ENCODE peak calls at places on chromosomes 3 and 15, in ten cellular contexts. One of them, this sample, is unnamed.

GRCh38 chr15:66832679-66833078 is 130.6 kb downstream of the SMAD6 start:
- DNase-seq in SK-N-SH: no peak
- DNase-seq in HCT116: no peak
- DNase-seq in sigmoid colon: no peak
- DNase-seq in prostate gland: no peak
- DNase-seq in esophagus muscularis mucosa: no peak
- DNase-seq in transverse colon: no peak
- DNase-seq in GM23338: no peak
- DNase-seq in stomach: no peak
- DNase-seq in HL-60: peak
- DNase-seq in this sample: peak

GRCh38 chr3:33035596-33035995 is 61.4 kb downstream of the GLB1 start:
- DNase-seq in SK-N-SH: no peak
- DNase-seq in HCT116: peak
- DNase-seq in sigmoid colon: no peak
- DNase-seq in prostate gland: no peak
- DNase-seq in esophagus muscularis mucosa: no peak
- DNase-seq in transverse colon: no peak
- DNase-seq in GM23338: no peak
- DNase-seq in stomach: no peak
- DNase-seq in HL-60: no peak
- DNase-seq in this sample: no peak

GRCh38 chr3:59426851-59427565 is 377.2 kb upstream of the CFAP20DC start:
- DNase-seq in SK-N-SH: no peak
- DNase-seq in HCT116: no peak
- DNase-seq in sigmoid colon: no peak
- DNase-seq in prostate gland: no peak
- DNase-seq in esophagus muscularis mucosa: no peak
- DNase-seq in transverse colon: no peak
- DNase-seq in GM23338: no peak
- DNase-seq in stomach: no peak
- DNase-seq in HL-60: no peak
- DNase-seq in this sample: no peak

GRCh38 chr3:25156526-25157075 is 271.5 kb upstream of the RARB start:
- DNase-seq in SK-N-SH: no peak
- DNase-seq in HCT116: no peak
- DNase-seq in sigmoid colon: no peak
- DNase-seq in prostate gland: no peak
- DNase-seq in esophagus muscularis mucosa: no peak
- DNase-seq in transverse colon: no peak
- DNase-seq in GM23338: peak
- DNase-seq in stomach: no peak
- DNase-seq in HL-60: no peak
- DNase-seq in this sample: no peak

GRCh38 chr3:129417354-129417753 is 11.1 kb downstream of the EFCAB12 start:
- DNase-seq in SK-N-SH: no peak
- DNase-seq in HCT116: no peak
- DNase-seq in sigmoid colon: no peak
- DNase-seq in prostate gland: no peak
- DNase-seq in esophagus muscularis mucosa: no peak
- DNase-seq in transverse colon: no peak
- DNase-seq in GM23338: no peak
- DNase-seq in stomach: no peak
- DNase-seq in HL-60: no peak
- DNase-seq in this sample: no peak

GRCh38 chr3:178203152-178203551 is 333.1 kb upstream of the KCNMB2 start:
- DNase-seq in SK-N-SH: no peak
- DNase-seq in HCT116: no peak
- DNase-seq in sigmoid colon: no peak
- DNase-seq in prostate gland: no peak
- DNase-seq in esophagus muscularis mucosa: no peak
- DNase-seq in transverse colon: no peak
- DNase-seq in GM23338: no peak
- DNase-seq in stomach: no peak
- DNase-seq in HL-60: no peak
- DNase-seq in this sample: no peak

GRCh38 chr3:12643010-12643380 is 20.9 kb downstream of the RAF1 start:
- DNase-seq in SK-N-SH: no peak
- DNase-seq in HCT116: no peak
- DNase-seq in sigmoid colon: no peak
- DNase-seq in prostate gland: no peak
- DNase-seq in esophagus muscularis mucosa: no peak
- DNase-seq in transverse colon: no peak
- DNase-seq in GM23338: no peak
- DNase-seq in stomach: no peak
- DNase-seq in HL-60: no peak
- DNase-seq in this sample: no peak

GRCh38 chr3:184710870-184711365 is 946 bp downstream of the MAGEF1 start:
- DNase-seq in SK-N-SH: no peak
- DNase-seq in HCT116: no peak
- DNase-seq in sigmoid colon: no peak
- DNase-seq in prostate gland: no peak
- DNase-seq in esophagus muscularis mucosa: no peak
- DNase-seq in transverse colon: peak
- DNase-seq in GM23338: no peak
- DNase-seq in stomach: no peak
- DNase-seq in HL-60: no peak
- DNase-seq in this sample: no peak

GRCh38 chr3:67076607-67077006 is 78.5 kb downstream of the KBTBD8 start:
- DNase-seq in SK-N-SH: no peak
- DNase-seq in HCT116: no peak
- DNase-seq in sigmoid colon: no peak
- DNase-seq in prostate gland: no peak
- DNase-seq in esophagus muscularis mucosa: no peak
- DNase-seq in transverse colon: no peak
- DNase-seq in GM23338: no peak
- DNase-seq in stomach: no peak
- DNase-seq in HL-60: no peak
- DNase-seq in this sample: no peak

GRCh38 chr3:50441818-50442217 is 61.6 kb downstream of the CACNA2D2 start:
- DNase-seq in SK-N-SH: no peak
- DNase-seq in HCT116: no peak
- DNase-seq in sigmoid colon: no peak
- DNase-seq in prostate gland: no peak
- DNase-seq in esophagus muscularis mucosa: no peak
- DNase-seq in transverse colon: no peak
- DNase-seq in GM23338: no peak
- DNase-seq in stomach: peak
- DNase-seq in HL-60: no peak
- DNase-seq in this sample: no peak

GRCh38 chr3:138950006-138950644 is 3.1 kb downstream of the FOXL2NB start:
- DNase-seq in SK-N-SH: peak
- DNase-seq in HCT116: no peak
- DNase-seq in sigmoid colon: no peak
- DNase-seq in prostate gland: no peak
- DNase-seq in esophagus muscularis mucosa: no peak
- DNase-seq in transverse colon: no peak
- DNase-seq in GM23338: peak
- DNase-seq in stomach: no peak
- DNase-seq in HL-60: no peak
- DNase-seq in this sample: no peak

GRCh38 chr3:42651248-42652091 is 2.0 kb upstream of the ZBTB47 start:
- DNase-seq in SK-N-SH: no peak
- DNase-seq in HCT116: no peak
- DNase-seq in sigmoid colon: no peak
- DNase-seq in prostate gland: no peak
- DNase-seq in esophagus muscularis mucosa: peak
- DNase-seq in transverse colon: no peak
- DNase-seq in GM23338: no peak
- DNase-seq in stomach: no peak
- DNase-seq in HL-60: no peak
- DNase-seq in this sample: no peak

GRCh38 chr3:52774066-52774713 is 3.2 kb upstream of the ITIH1 start:
- DNase-seq in SK-N-SH: no peak
- DNase-seq in HCT116: no peak
- DNase-seq in sigmoid colon: peak
- DNase-seq in prostate gland: no peak
- DNase-seq in esophagus muscularis mucosa: no peak
- DNase-seq in transverse colon: peak
- DNase-seq in GM23338: no peak
- DNase-seq in stomach: no peak
- DNase-seq in HL-60: no peak
- DNase-seq in this sample: no peak
- H3K4me3 ChIP-seq in SK-N-SH: no peak
- H3K4me3 ChIP-seq in HCT116: no peak
- H3K4me3 ChIP-seq in sigmoid colon: no peak
- H3K4me3 ChIP-seq in prostate gland: no peak
- H3K4me3 ChIP-seq in esophagus muscularis mucosa: no peak
- H3K4me3 ChIP-seq in transverse colon: no peak
- H3K4me3 ChIP-seq in GM23338: no peak
- H3K4me3 ChIP-seq in stomach: no peak
- H3K4me3 ChIP-seq in HL-60: no peak
- H3K4me3 ChIP-seq in this sample: no peak

GRCh38 chr3:30511524-30512278 is 94.7 kb upstream of the TGFBR2 start:
- DNase-seq in SK-N-SH: no peak
- DNase-seq in HCT116: no peak
- DNase-seq in sigmoid colon: no peak
- DNase-seq in prostate gland: no peak
- DNase-seq in esophagus muscularis mucosa: no peak
- DNase-seq in transverse colon: no peak
- DNase-seq in GM23338: no peak
- DNase-seq in stomach: no peak
- DNase-seq in HL-60: peak
- DNase-seq in this sample: no peak
- TF ChIP-seq POLR2AphosphoS5 in SK-N-SH: no peak
- TF ChIP-seq POLR2AphosphoS5 in HCT116: no peak
- TF ChIP-seq POLR2AphosphoS5 in sigmoid colon: peak
- TF ChIP-seq POLR2AphosphoS5 in prostate gland: no peak
- TF ChIP-seq POLR2AphosphoS5 in esophagus muscularis mucosa: peak
- TF ChIP-seq POLR2AphosphoS5 in transverse colon: peak
- TF ChIP-seq POLR2AphosphoS5 in GM23338: no peak
- TF ChIP-seq POLR2AphosphoS5 in stomach: peak
- TF ChIP-seq POLR2AphosphoS5 in HL-60: peak
- TF ChIP-seq POLR2AphosphoS5 in this sample: no peak

GRCh38 chr3:113055201-113055600 is 64.4 kb downstream of the GTPBP8 start:
- DNase-seq in SK-N-SH: no peak
- DNase-seq in HCT116: no peak
- DNase-seq in sigmoid colon: no peak
- DNase-seq in prostate gland: no peak
- DNase-seq in esophagus muscularis mucosa: no peak
- DNase-seq in transverse colon: no peak
- DNase-seq in GM23338: no peak
- DNase-seq in stomach: no peak
- DNase-seq in HL-60: peak
- DNase-seq in this sample: no peak

GRCh38 chr3:113053169-113053568 is 62.4 kb downstream of the GTPBP8 start:
- DNase-seq in SK-N-SH: no peak
- DNase-seq in HCT116: no peak
- DNase-seq in sigmoid colon: no peak
- DNase-seq in prostate gland: no peak
- DNase-seq in esophagus muscularis mucosa: no peak
- DNase-seq in transverse colon: no peak
- DNase-seq in GM23338: no peak
- DNase-seq in stomach: no peak
- DNase-seq in HL-60: no peak
- DNase-seq in this sample: no peak

GRCh38 chr3:113054552-113054951 is 63.8 kb downstream of the GTPBP8 start:
- DNase-seq in SK-N-SH: no peak
- DNase-seq in HCT116: no peak
- DNase-seq in sigmoid colon: no peak
- DNase-seq in prostate gland: peak
- DNase-seq in esophagus muscularis mucosa: no peak
- DNase-seq in transverse colon: no peak
- DNase-seq in GM23338: no peak
- DNase-seq in stomach: no peak
- DNase-seq in HL-60: peak
- DNase-seq in this sample: no peak

GRCh38 chr3:113051222-113051804 is 60.5 kb downstream of the GTPBP8 start:
- DNase-seq in SK-N-SH: peak
- DNase-seq in HCT116: peak
- DNase-seq in sigmoid colon: peak
- DNase-seq in prostate gland: peak
- DNase-seq in esophagus muscularis mucosa: peak
- DNase-seq in transverse colon: peak
- DNase-seq in GM23338: peak
- DNase-seq in stomach: peak
- DNase-seq in HL-60: peak
- DNase-seq in this sample: peak

GRCh38 chr3:113051827-113052226 is 61.0 kb downstream of the GTPBP8 start:
- DNase-seq in SK-N-SH: no peak
- DNase-seq in HCT116: no peak
- DNase-seq in sigmoid colon: peak
- DNase-seq in prostate gland: peak
- DNase-seq in esophagus muscularis mucosa: no peak
- DNase-seq in transverse colon: no peak
- DNase-seq in GM23338: peak
- DNase-seq in stomach: no peak
- DNase-seq in HL-60: no peak
- DNase-seq in this sample: no peak
- H3K4me3 ChIP-seq in SK-N-SH: no peak
- H3K4me3 ChIP-seq in HCT116: no peak
- H3K4me3 ChIP-seq in sigmoid colon: peak
- H3K4me3 ChIP-seq in prostate gland: no peak
- H3K4me3 ChIP-seq in esophagus muscularis mucosa: peak
- H3K4me3 ChIP-seq in transverse colon: no peak
- H3K4me3 ChIP-seq in GM23338: no peak
- H3K4me3 ChIP-seq in stomach: no peak
- H3K4me3 ChIP-seq in HL-60: no peak
- H3K4me3 ChIP-seq in this sample: no peak

DNA sequence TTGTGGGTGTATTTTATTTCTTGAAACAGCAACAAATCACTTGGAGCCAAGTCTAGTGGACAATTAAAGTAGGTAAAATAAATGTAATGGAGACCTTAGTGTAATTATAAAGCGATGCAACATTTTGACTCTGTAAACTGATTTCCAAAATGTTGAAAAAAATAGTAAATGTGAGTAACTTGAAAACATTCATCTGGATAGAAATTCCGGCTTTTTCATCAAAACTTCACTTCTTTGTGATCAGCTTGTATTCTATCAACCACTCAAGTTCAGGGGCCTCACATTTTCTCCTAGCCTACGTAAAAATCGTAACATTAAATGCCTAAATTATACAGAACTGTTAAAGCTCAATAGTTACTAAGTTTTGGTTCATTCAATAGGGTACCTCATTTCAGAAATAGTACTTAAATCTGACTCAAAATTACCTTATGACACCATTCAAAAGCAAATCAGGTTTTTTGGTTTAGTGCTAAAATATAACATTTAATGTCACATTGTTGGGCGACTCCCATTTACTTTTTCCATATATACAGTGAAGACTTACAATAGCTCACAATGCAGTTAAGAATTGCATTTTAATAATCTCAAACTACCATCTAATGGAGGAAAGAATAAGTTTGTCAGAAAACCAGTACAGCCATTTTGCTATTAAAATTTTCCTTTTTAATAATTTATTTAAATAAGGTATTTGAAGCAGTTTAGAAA is 12.7 kb downstream of the CCNL1 start:
- DNase-seq in SK-N-SH: no peak
- DNase-seq in HCT116: no peak
- DNase-seq in sigmoid colon: no peak
- DNase-seq in prostate gland: no peak
- DNase-seq in esophagus muscularis mucosa: no peak
- DNase-seq in transverse colon: no peak
- DNase-seq in GM23338: no peak
- DNase-seq in stomach: no peak
- DNase-seq in HL-60: no peak
- DNase-seq in this sample: no peak
- TF ChIP-seq POLR2AphosphoS5 in SK-N-SH: no peak
- TF ChIP-seq POLR2AphosphoS5 in HCT116: no peak
- TF ChIP-seq POLR2AphosphoS5 in sigmoid colon: no peak
- TF ChIP-seq POLR2AphosphoS5 in prostate gland: no peak
- TF ChIP-seq POLR2AphosphoS5 in esophagus muscularis mucosa: no peak
- TF ChIP-seq POLR2AphosphoS5 in transverse colon: no peak
- TF ChIP-seq POLR2AphosphoS5 in GM23338: no peak
- TF ChIP-seq POLR2AphosphoS5 in stomach: no peak
- TF ChIP-seq POLR2AphosphoS5 in HL-60: no peak
- TF ChIP-seq POLR2AphosphoS5 in this sample: no peak

GRCh38 chr3:125141596-125142417 is 70.7 kb downstream of the SLC12A8 start:
- DNase-seq in SK-N-SH: peak
- DNase-seq in HCT116: no peak
- DNase-seq in sigmoid colon: peak
- DNase-seq in prostate gland: peak
- DNase-seq in esophagus muscularis mucosa: no peak
- DNase-seq in transverse colon: peak
- DNase-seq in GM23338: peak
- DNase-seq in stomach: peak
- DNase-seq in HL-60: peak
- DNase-seq in this sample: peak
- H3K4me3 ChIP-seq in SK-N-SH: no peak
- H3K4me3 ChIP-seq in HCT116: no peak
- H3K4me3 ChIP-seq in sigmoid colon: peak
- H3K4me3 ChIP-seq in prostate gland: peak
- H3K4me3 ChIP-seq in esophagus muscularis mucosa: peak
- H3K4me3 ChIP-seq in transverse colon: peak
- H3K4me3 ChIP-seq in GM23338: peak
- H3K4me3 ChIP-seq in stomach: peak
- H3K4me3 ChIP-seq in HL-60: peak
- H3K4me3 ChIP-seq in this sample: peak